ENCODE peak calls at places on chromosomes 2 and 18, in four cellular contexts. G is MM.1S, Q is stomach, P is AG10803. J is an unnamed sample.

GRCh38 chr2:118112771-118113334 is 24.6 kb downstream of the INSIG2 start:
- DNase-seq in G (no peak), Q (no peak), P (peak; percentile 78), J (no peak)

GRCh38 chr2:9244985-9245544 is 38.5 kb downstream of the ASAP2 start:
- DNase-seq in P (no peak), Q (no peak), G (no peak), J (no peak)

GRCh38 chr18:12599543-12599942 is 58.4 kb downstream of the SPIRE1 start:
- DNase-seq in Q (no peak), P (no peak), G (no peak), J (no peak)

GRCh38 chr2:165401285-165401852 is 68.1 kb upstream of the CSRNP3 start:
- DNase-seq in P (peak; percentile 78), G (peak; percentile 60), Q (no peak), J (peak; percentile 76)

GRCh38 chr18:22683786-22684185 is 249.3 kb upstream of the RBBP8 start:
- DNase-seq in Q (no peak), G (no peak), P (no peak), J (no peak)

GRCh38 chr2:69490486-69490885 is 53.3 kb upstream of the NFU1 start:
- DNase-seq in G (peak; percentile 79), Q (no peak), P (no peak), J (peak; percentile 38)

GRCh38 chr2:200159366-200159720 is 147.2 kb upstream of the SPATS2L start:
- DNase-seq in P (peak; percentile 23), Q (no peak), G (no peak), J (no peak)

GRCh38 chr2:160282063-160282580 is 82.0 kb upstream of the ITGB6 start:
- DNase-seq in G (peak; percentile 10), Q (no peak), P (peak; percentile 69), J (no peak)

GRCh38 chr2:27720004-27720551 is 51.4 kb upstream of the MRPL33 start:
- DNase-seq in G (no peak), P (peak; percentile 86), Q (peak; percentile 51), J (no peak)

GRCh38 chr2:233414777-233415570 is 60.7 kb downstream of the DGKD start:
- DNase-seq in Q (peak; percentile 65), G (no peak), P (peak; percentile 39), J (no peak)

GRCh38 chr2:163909411-163910080 is 173.7 kb upstream of the FIGN start:
- DNase-seq in P (no peak), Q (no peak), G (no peak), J (no peak)

GRCh38 chr2:96533292-96534073 is 3.1 kb upstream of the ARID5A start:
- DNase-seq in G (no peak), P (peak; percentile 94), Q (peak; percentile 62), J (no peak)

GRCh38 chr2:28577796-28578680 is 82.2 kb downstream of the PLB1 start:
- DNase-seq in Q (no peak), G (no peak), P (no peak), J (no peak)

GRCh38 chr2:43332653-43333052 is 106.2 kb upstream of the ZFP36L2 start:
- DNase-seq in Q (no peak), G (no peak), P (no peak), J (no peak)
- H3K4me3 ChIP-seq in Q (no peak overlapping the region), G (no peak overlapping the region), P (no peak overlapping the region), J (no peak overlapping the region)

DNA sequence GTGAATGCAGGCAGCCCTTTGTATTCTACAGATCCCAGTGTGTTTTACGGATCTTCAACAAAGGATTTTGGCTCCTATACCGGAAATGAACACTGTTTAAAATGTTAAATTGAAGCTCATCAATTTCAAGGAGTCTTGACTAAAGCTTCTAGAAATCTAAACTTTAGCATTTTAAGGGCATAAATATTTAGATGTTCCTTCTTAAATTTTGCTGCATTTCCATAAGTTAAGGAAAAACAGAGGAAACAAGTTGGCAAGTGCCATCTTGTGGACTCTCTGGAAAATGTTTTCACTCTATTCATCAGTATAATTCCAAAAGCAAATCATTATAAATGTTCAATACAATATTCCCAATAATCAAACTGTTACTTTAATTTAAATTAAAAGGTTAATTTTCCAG is 19.6 kb downstream of the CHN1 start:
- DNase-seq in G (no peak), Q (no peak), P (peak; percentile 60), J (no peak)
- TF ChIP-seq CTCF in G (peak; percentile 45), Q (peak; percentile 35), P (peak; percentile 73), J (no peak)

GRCh38 chr18:11147962-11148654 is 1.3 kb downstream of the PIEZO2 start:
- DNase-seq in Q (no peak), P (no peak), G (no peak), J (no peak)

GRCh38 chr18:11150271-11150615 is 874 bp upstream of the PIEZO2 start:
- DNase-seq in Q (no peak), G (no peak), P (no peak), J (no peak)

GRCh38 chr18:11149441-11150270 is at the start of gene PIEZO2:
- DNase-seq in P (peak; percentile 24), Q (peak; percentile 29), G (no peak), J (peak; percentile 89)

GRCh38 chr18:11147371-11147860 is 2.0 kb downstream of the PIEZO2 start:
- DNase-seq in Q (no peak), P (no peak), G (no peak), J (no peak)

GRCh38 chr18:11148655-11149440 is 521 bp downstream of the PIEZO2 start:
- DNase-seq in P (no peak), G (no peak), Q (no peak), J (no peak)
- H3K4me3 ChIP-seq in P (peak overlapping the region; percentile 29), G (no peak overlapping the region), Q (peak overlapping the region; percentile 37), J (peak overlapping the region; percentile 63)

DNA sequence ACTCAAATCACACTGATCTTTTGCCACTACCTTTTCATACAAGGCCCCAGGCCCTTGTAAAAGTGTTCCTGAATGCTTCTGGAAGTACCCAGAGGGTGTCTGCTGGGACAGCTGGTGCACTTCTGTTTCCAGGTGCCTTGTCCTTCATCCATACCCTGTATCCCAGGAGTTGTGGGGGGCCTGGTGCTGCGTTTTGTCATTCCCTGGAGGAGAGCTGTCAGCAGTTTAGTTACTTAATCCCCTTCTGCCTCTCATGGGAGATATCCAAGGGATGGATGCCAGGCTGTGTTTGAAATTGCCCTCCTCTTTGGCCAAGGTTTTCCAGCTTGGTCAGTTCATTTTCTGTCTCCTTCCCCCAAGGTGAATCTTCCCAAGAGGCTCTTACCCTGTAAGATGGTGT is 158.3 kb downstream of the WDSUB1 start:
- DNase-seq in P (peak; percentile 33), G (no peak), Q (no peak), J (no peak)
- TF ChIP-seq CTCF in P (no peak), G (no peak), Q (no peak), J (no peak)

GRCh38 chr18:63315879-63316278 is 3.7 kb downstream of the BCL2 start:
- DNase-seq in P (no peak), Q (no peak), G (peak; percentile 55), J (peak; percentile 25)
- H3K4me3 ChIP-seq in P (no peak overlapping the region), Q (no peak overlapping the region), G (peak overlapping the region; percentile 93), J (peak overlapping the region; percentile 91)

GRCh38 chr2:166413255-166413654 is 37.5 kb upstream of the SCN9A start:
- DNase-seq in Q (no peak), P (peak; percentile 20), G (no peak), J (no peak)
- TF ChIP-seq CTCF in Q (no peak), P (no peak), G (no peak), J (no peak)